ENCODE peak calls at places on chromosomes 7 and 10, in ten cellular contexts. Y, W, D, K, U, S, B, O, F and R are unnamed samples.

GRCh38 chr10:75967491-75967890 is 536.1 kb downstream of the LRMDA start:
- DNase-seq in S (no peak), Y (no peak), B (no peak), W (no peak), K (no peak), U (no peak), F (no peak), O (no peak), D (no peak), R (no peak)

GRCh38 chr10:95605163-95605562 is 44.0 kb upstream of the SORBS1 start:
- DNase-seq in S (no peak), U (no peak), K (peak; percentile 26), Y (no peak), B (no peak), F (no peak), W (no peak), D (no peak), O (no peak), R (no peak)

GRCh38 chr7:38463277-38464224 is 167.6 kb downstream of the AMPH start:
- DNase-seq in K (peak; percentile 14), B (no peak), W (peak; percentile 64), U (no peak), S (no peak), O (peak; percentile 50), Y (no peak), D (peak; percentile 63), F (peak; percentile 79), R (peak; percentile 89)

GRCh38 chr10:31769564-31769963 is 159.1 kb downstream of the ARHGAP12 start:
- DNase-seq in B (no peak), F (no peak), K (no peak), O (no peak), D (no peak), W (no peak), S (no peak), U (no peak), Y (no peak), R (no peak)

GRCh38 chr7:55774327-55775050 is 88.1 kb downstream of the SEPTIN14 start:
- DNase-seq in U (no peak), O (no peak), W (no peak), S (peak; percentile 27), B (peak; percentile 63), Y (peak; percentile 2), K (no peak), F (no peak), D (no peak), R (no peak)

GRCh38 chr7:100003711-100004661 is 11.4 kb upstream of the ZKSCAN1 start:
- DNase-seq in B (peak; percentile 95), D (no peak), U (no peak), O (no peak), K (no peak), W (no peak), Y (no peak), S (peak; percentile 88), F (no peak), R (no peak)

GRCh38 chr10:47013469-47014169 is 102.4 kb downstream of the PTPN20 start:
- DNase-seq in O (no peak), Y (no peak), F (no peak), W (no peak), K (no peak), B (no peak), S (no peak), U (no peak), D (peak; percentile 48), R (no peak)

GRCh38 chr10:28587970-28588290 is 55.0 kb downstream of the WAC start:
- DNase-seq in Y (no peak), D (no peak), O (no peak), F (no peak), U (peak; percentile 63), W (no peak), K (no peak), B (no peak), S (peak; percentile 6), R (peak; percentile 78)

GRCh38 chr10:124676416-124677062 is 67.6 kb downstream of the FAM53B start:
- DNase-seq in D (peak; percentile 11), O (no peak), W (no peak), F (no peak), K (no peak), B (no peak), U (no peak), S (no peak), Y (no peak), R (no peak)

GRCh38 chr10:69101451-69102095 is 13.7 kb downstream of the SRGN start:
- DNase-seq in Y (no peak), K (no peak), O (no peak), B (no peak), D (no peak), F (no peak), S (no peak), W (no peak), U (no peak), R (peak; percentile 72)

GRCh38 chr10:11548065-11548762 is 63.2 kb downstream of the USP6NL start:
- DNase-seq in B (no peak), O (no peak), F (no peak), W (no peak), D (no peak), Y (no peak), K (no peak), U (no peak), S (no peak), R (no peak)

GRCh38 chr10:132443998-132444876 is 47.2 kb downstream of the PWWP2B start:
- DNase-seq in D (no peak), O (no peak), S (no peak), F (no peak), Y (no peak), U (no peak), W (no peak), B (no peak), K (no peak), R (peak; percentile 94)

GRCh38 chr7:90720970-90721768 is 125.0 kb downstream of the CDK14 start:
- DNase-seq in W (no peak), U (peak; percentile 40), Y (no peak), B (peak; percentile 34), D (peak; percentile 14), O (no peak), K (peak; percentile 16), S (peak; percentile 56), F (no peak), R (no peak)

GRCh38 chr7:68122806-68123205 is 1126.2 kb downstream of the TYW1 start:
- DNase-seq in U (no peak), D (no peak), O (no peak), W (no peak), Y (no peak), K (no peak), S (no peak), F (no peak), B (no peak), R (no peak)

GRCh38 chr10:68831961-68832455 is 4.7 kb downstream of the STOX1 start:
- DNase-seq in K (no peak), B (no peak), S (no peak), U (no peak), Y (no peak), D (no peak), F (no peak), O (no peak), W (no peak), R (no peak)

GRCh38 chr10:73625004-73625883 is 16.0 kb downstream of the MYOZ1 start:
- DNase-seq in O (no peak), U (no peak), F (peak; percentile 6), D (no peak), S (peak; percentile 52), B (no peak), Y (no peak), W (no peak), K (no peak), R (peak; percentile 78)

GRCh38 chr7:131895541-131896173 is 339.2 kb upstream of the PODXL start:
- DNase-seq in W (no peak), O (no peak), Y (no peak), B (no peak), S (peak; percentile 10), F (no peak), U (peak; percentile 18), D (no peak), K (no peak), R (no peak)

GRCh38 chr10:33341638-33342037 is 7.2 kb upstream of the NRP1 start:
- DNase-seq in O (no peak), Y (no peak), S (no peak), F (no peak), B (no peak), D (no peak), K (no peak), U (no peak), W (no peak), R (no peak)

GRCh38 chr7:28596245-28596935 is 184.1 kb downstream of the CREB5 start:
- DNase-seq in B (no peak), S (no peak), K (no peak), F (no peak), O (no peak), U (no peak), D (no peak), W (no peak), Y (no peak), R (no peak)

GRCh38 chr7:102983602-102984001 is 70.8 kb downstream of the LRRC17 start:
- DNase-seq in W (no peak), F (no peak), U (no peak), D (no peak), B (no peak), K (no peak), S (no peak), O (no peak), Y (no peak), R (peak; percentile 60)